ENCODE peak calls at places on chromosomes 16 and 17, in seven cellular contexts. Z is aorta; I is small intestine; M is A549; W is T-helper 17 cell; U is cardiac muscle cell; E is naive thymus-derived CD4-positive, alpha-beta T cell. G is an unnamed sample.

GRCh38 chr17:73211745-73212144 is 18.9 kb downstream of the COG1 start:
- DNase-seq in Z (no peak), I (no peak), M (no peak), W (peak; percentile 45), U (no peak), E (peak; percentile 86), G (no peak)

GRCh38 chr17:54239291-54239690 is 416.6 kb downstream of the KIF2B start:
- DNase-seq in Z (no peak), I (no peak), M (no peak), W (no peak), U (no peak), E (no peak), G (no peak)

GRCh38 chr16:88805340-88805715 is 1.7 kb downstream of the CDT1 start:
- DNase-seq in Z (no peak), I (no peak), M (no peak), W (no peak), U (no peak), E (no peak), G (no peak)

GRCh38 chr16:77295896-77296295 is 96.7 kb downstream of the SYCE1L start:
- DNase-seq in Z (no peak), I (no peak), M (peak; percentile 37), W (no peak), U (no peak), E (no peak), G (no peak)

GRCh38 chr16:381788-382717 is at the start of gene PGAP6:
- DNase-seq in Z (peak; percentile 63), I (peak; percentile 74), M (no peak), W (peak; percentile 78), U (peak; percentile 80), E (peak; percentile 40), G (peak; percentile 83)

GRCh38 chr17:564526-564925 is 150.1 kb downstream of the VPS53 start:
- DNase-seq in Z (no peak), I (no peak), M (no peak), W (no peak), U (no peak), E (no peak), G (no peak)

GRCh38 chr17:1271020-1271423 is 778 bp downstream of the BHLHA9 start:
- DNase-seq in Z (no peak), I (no peak), M (no peak), W (no peak), U (no peak), E (no peak), G (no peak)

GRCh38 chr16:50879873-50880695 is 138.2 kb downstream of the CYLD start:
- DNase-seq in Z (no peak), I (no peak), M (peak; percentile 6), W (no peak), U (peak; percentile 15), E (no peak), G (no peak)

GRCh38 chr16:50718061-50718760 is 23.7 kb upstream of the CYLD start:
- DNase-seq in Z (no peak), I (no peak), M (no peak), W (no peak), U (no peak), E (no peak), G (no peak)

GRCh38 chr17:41518789-41519449 is at the start of gene KRT15:
- DNase-seq in Z (no peak), I (peak; percentile 35), M (no peak), W (no peak), U (no peak), E (no peak), G (no peak)

GRCh38 chr17:74737299-74738050 is 419 bp downstream of the RAB37 start:
- DNase-seq in Z (peak; percentile 58), I (no peak), M (peak; percentile 72), W (peak; percentile 35), U (peak; percentile 55), E (peak; percentile 44), G (peak; percentile 59)

GRCh38 chr17:39751016-39751543 is 13.3 kb downstream of the GRB7 start:
- DNase-seq in Z (no peak), I (no peak), M (no peak), W (no peak), U (no peak), E (no peak), G (no peak)

GRCh38 chr16:54620197-54620596 is 310.5 kb upstream of the IRX5 start:
- DNase-seq in Z (no peak), I (no peak), M (no peak), W (no peak), U (no peak), E (no peak), G (no peak)

GRCh38 chr17:9427460-9428315 is 147.9 kb downstream of the STX8 start:
- DNase-seq in Z (no peak), I (no peak), M (no peak), W (no peak), U (no peak), E (no peak), G (no peak)

GRCh38 chr17:81076097-81076754 is 41.3 kb downstream of the BAIAP2 start:
- DNase-seq in Z (no peak), I (no peak), M (no peak), W (no peak), U (no peak), E (no peak), G (no peak)

GRCh38 chr17:915416-916201 is 64.0 kb downstream of the NXN start:
- DNase-seq in Z (no peak), I (no peak), M (no peak), W (no peak), U (peak; percentile 86), E (no peak), G (no peak)

GRCh38 chr17:27545562-27546229 is 85.3 kb upstream of the LGALS9 start:
- DNase-seq in Z (no peak), I (no peak), M (no peak), W (no peak), U (no peak), E (no peak), G (no peak)

DNA sequence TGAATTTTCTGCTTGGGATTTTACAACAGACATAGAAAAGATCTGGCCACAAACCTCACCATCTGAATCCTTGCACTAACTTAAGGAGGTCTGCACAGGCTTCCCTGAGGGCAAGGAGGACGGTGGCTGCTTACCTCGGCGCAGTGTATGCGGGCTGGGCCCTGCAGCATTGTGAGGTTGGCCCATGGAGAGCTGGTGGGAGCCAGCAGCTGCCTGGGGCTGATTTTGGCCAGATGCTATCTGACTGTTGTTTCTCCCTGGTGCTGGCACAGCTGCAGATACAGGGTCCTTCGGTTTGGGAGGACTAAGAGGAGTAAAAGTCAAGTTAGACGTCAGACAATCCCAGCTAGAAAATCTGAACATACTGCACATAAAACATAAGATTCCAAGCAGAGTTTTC is 79.8 kb downstream of the ARHGAP17 start:
- DNase-seq in Z (no peak), I (no peak), M (no peak), W (no peak), U (no peak), E (no peak), G (no peak)
- H3K9me3 ChIP-seq in Z (no peaks in the 10 kb centered on the region), I (no peaks in the 10 kb centered on the region), M (no peaks in the 10 kb centered on the region), W (no peaks in the 10 kb centered on the region), U (no peaks in the 10 kb centered on the region), E (no peaks in the 10 kb centered on the region), G (no peaks in the 10 kb centered on the region)

DNA sequence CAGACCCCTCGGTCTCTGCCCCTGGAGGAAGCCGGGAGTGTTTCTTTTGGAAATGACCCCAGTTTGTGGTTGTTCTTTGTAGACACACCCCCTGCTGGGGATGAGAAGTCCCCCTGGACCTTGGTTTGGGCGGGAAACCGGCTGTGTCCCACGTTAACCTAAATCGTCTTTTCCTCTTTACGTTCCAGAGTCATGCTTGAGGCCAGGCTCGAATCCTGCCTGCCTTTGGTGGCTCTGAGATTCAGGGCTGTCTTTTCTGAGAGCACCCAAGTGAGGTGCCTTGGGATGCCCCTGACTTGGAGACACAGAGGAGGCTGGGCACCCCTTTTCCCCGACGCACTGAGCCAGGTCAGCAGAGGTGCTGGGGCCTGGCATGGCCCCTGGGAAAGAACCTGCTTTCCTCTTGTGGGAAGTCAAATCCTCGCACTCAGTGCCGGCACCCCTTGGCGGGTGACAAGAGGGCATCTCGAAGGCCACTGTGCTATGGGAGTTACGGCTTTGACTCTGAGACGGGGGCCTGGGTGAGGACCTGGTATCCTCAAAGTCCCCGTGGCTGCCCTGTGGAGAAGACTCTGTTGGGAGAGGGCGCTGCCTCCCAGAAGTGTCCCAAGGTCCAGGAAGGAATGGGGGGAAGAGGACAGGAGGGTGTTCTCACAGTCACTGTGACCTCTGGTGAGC is 116.8 kb downstream of the METRNL start:
- DNase-seq in Z (peak; percentile 61), I (no peak), M (no peak), W (no peak), U (no peak), E (no peak), G (peak; percentile 12)
- H3K9me3 ChIP-seq in Z (no peaks in the 10 kb centered on the region), I (no peaks in the 10 kb centered on the region), M (no peaks in the 10 kb centered on the region), W (no peaks in the 10 kb centered on the region), U (no peaks in the 10 kb centered on the region), E (no peaks in the 10 kb centered on the region), G (no peaks in the 10 kb centered on the region)

GRCh38 chr16:35506018-35506897 is 2046.8 kb downstream of the TP53TG3F start:
- DNase-seq in Z (no peak), I (no peak), M (peak; percentile 60), W (no peak), U (no peak), E (no peak), G (no peak)
- H3K9me3 ChIP-seq in Z (peaks cover 3% of the 10 kb centered on the region), I (no peaks in the 10 kb centered on the region), M (no peaks in the 10 kb centered on the region), W (no peaks in the 10 kb centered on the region), U (no peaks in the 10 kb centered on the region), E (peaks cover 16% of the 10 kb centered on the region), G (no peaks in the 10 kb centered on the region)

DNA sequence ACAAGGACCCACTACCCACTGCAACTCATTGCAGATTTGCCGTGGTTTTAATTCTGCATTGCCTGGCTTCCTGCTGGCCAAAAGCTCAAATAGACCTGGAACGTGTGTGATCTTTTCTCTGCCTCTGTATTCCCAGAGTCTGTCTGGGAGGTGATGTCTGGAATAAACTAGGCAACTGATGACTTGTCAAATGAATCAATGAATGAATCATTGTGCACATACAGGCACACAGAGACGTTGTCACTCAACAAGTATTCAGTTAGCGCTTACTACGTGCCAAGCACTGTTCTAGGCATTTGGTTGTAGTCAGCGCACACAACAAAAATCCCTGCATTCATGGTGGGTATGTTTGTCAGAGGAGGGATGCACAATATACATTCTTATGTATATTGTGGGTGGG is 8.9 kb downstream of the TMEM132E start:
- DNase-seq in Z (no peak), I (no peak), M (no peak), W (no peak), U (no peak), E (no peak), G (no peak)
- H3K9me3 ChIP-seq in Z (no peaks in the 10 kb centered on the region), I (no peaks in the 10 kb centered on the region), M (no peaks in the 10 kb centered on the region), W (no peaks in the 10 kb centered on the region), U (no peaks in the 10 kb centered on the region), E (no peaks in the 10 kb centered on the region), G (no peaks in the 10 kb centered on the region)

DNA sequence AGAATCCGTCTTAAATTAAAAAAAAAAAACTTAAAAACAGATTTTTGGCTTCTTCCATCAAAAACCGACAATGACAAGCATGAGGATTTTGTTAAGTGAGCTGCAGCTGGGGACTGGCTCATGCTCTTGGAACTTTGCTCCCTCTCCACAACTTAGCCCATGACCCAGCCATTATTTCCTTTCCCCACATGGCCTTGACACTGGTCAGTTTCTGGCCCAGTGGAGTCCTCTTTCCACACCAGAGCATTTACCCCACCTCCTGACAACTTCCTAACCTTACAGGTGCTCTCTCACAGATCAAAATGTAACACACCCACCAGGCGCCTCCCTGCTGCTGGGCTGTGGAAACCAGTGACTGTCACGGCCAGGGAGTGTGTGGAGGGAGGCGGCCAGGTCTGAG is 62.7 kb upstream of the ZNF267 start:
- DNase-seq in Z (no peak), I (no peak), M (no peak), W (no peak), U (no peak), E (no peak), G (no peak)
- H3K9me3 ChIP-seq in Z (no peaks in the 10 kb centered on the region), I (no peaks in the 10 kb centered on the region), M (no peaks in the 10 kb centered on the region), W (no peaks in the 10 kb centered on the region), U (no peaks in the 10 kb centered on the region), E (no peaks in the 10 kb centered on the region), G (no peaks in the 10 kb centered on the region)

GRCh38 chr16:86048882-86049585 is 150.1 kb downstream of the IRF8 start:
- DNase-seq in Z (no peak), I (no peak), M (no peak), W (no peak), U (no peak), E (no peak), G (peak; percentile 39)
- H3K9me3 ChIP-seq in Z (no peaks in the 10 kb centered on the region), I (no peaks in the 10 kb centered on the region), M (no peaks in the 10 kb centered on the region), W (no peaks in the 10 kb centered on the region), U (no peaks in the 10 kb centered on the region), E (no peaks in the 10 kb centered on the region), G (no peaks in the 10 kb centered on the region)

G was measured in Peyer's patch.